ENCODE peak calls at places on chromosomes 11 and 22, in six cellular contexts. C is Calu3, O is iris pigment epithelial cell, S is HFFc6, N is GM12891, L is GM12878. H is an unnamed sample.

GRCh38 chr11:1714908-1715885 is 18.2 kb downstream of the KRTAP5-6 start:
- DNase-seq in L (no peak), S (no peak), C (no peak), O (no peak), N (no peak), H (no peak)

GRCh38 chr11:126336065-126336464 is 19.4 kb upstream of the ST3GAL4 start:
- DNase-seq in O (no peak), L (no peak), N (no peak), S (no peak), C (no peak), H (no peak)

GRCh38 chr11:26587073-26587472 is 15.0 kb upstream of the MUC15 start:
- DNase-seq in N (no peak), L (no peak), S (no peak), C (no peak), O (no peak), H (no peak)

GRCh38 chr11:1241706-1242105 is 18.8 kb downstream of the MUC5B start:
- DNase-seq in O (no peak), L (no peak), N (no peak), S (no peak), C (no peak), H (no peak)

GRCh38 chr11:111846640-111847039 is 24.7 kb downstream of the ALG9 start:
- DNase-seq in C (no peak), S (peak; percentile 57), L (no peak), N (no peak), O (peak; percentile 95), H (no peak)

GRCh38 chr11:43427971-43428370 is 69.3 kb downstream of the TTC17 start:
- DNase-seq in N (no peak), L (no peak), O (peak; percentile 6), C (no peak), S (no peak), H (no peak)

GRCh38 chr11:45354976-45355705 is 69.0 kb upstream of the SYT13 start:
- DNase-seq in N (peak; percentile 42), C (peak; percentile 38), L (no peak), O (peak; percentile 52), S (no peak), H (peak; percentile 86)

GRCh38 chr22:17772249-17772962 is 1.9 kb downstream of the BID start:
- DNase-seq in S (no peak), C (peak; percentile 61), L (no peak), O (peak; percentile 58), N (no peak), H (no peak)

GRCh38 chr11:119618208-119618909 is 110.6 kb downstream of the NECTIN1 start:
- DNase-seq in N (no peak), O (no peak), L (no peak), C (no peak), S (no peak), H (peak; percentile 25)

GRCh38 chr22:37386441-37386840 is 40.8 kb downstream of the ELFN2 start:
- DNase-seq in O (no peak), C (no peak), L (no peak), N (no peak), S (no peak), H (no peak)

GRCh38 chr11:13023423-13023822 is 14.3 kb downstream of the RASSF10 start:
- DNase-seq in N (no peak), S (no peak), C (no peak), L (no peak), O (no peak), H (no peak)

GRCh38 chr11:70470127-70470526 is 71.8 kb downstream of the CTTN start:
- DNase-seq in S (no peak), O (no peak), L (peak; percentile 61), C (no peak), N (no peak), H (no peak)

GRCh38 chr11:103406357-103406756 is 297.1 kb downstream of the DYNC2H1 start:
- DNase-seq in S (no peak), N (no peak), O (no peak), C (no peak), L (no peak), H (no peak)

GRCh38 chr11:95592455-95592854 is 197.1 kb downstream of the FAM76B start:
- DNase-seq in O (peak; percentile 29), N (no peak), C (no peak), S (no peak), L (no peak), H (peak; percentile 37)

GRCh38 chr11:13338437-13339069 is 61.0 kb downstream of the BMAL1 start:
- DNase-seq in S (peak; percentile 58), C (no peak), O (peak; percentile 65), L (no peak), N (no peak), H (peak; percentile 44)

GRCh38 chr11:39374963-39375698 is 2084.3 kb downstream of the LRRC4C start:
- DNase-seq in C (peak; percentile 15), N (no peak), L (no peak), S (peak; percentile 31), O (peak; percentile 7), H (peak; percentile 12)

GRCh38 chr11:85723088-85723487 is 37.1 kb upstream of the CCDC89 start:
- DNase-seq in O (no peak), L (no peak), N (no peak), S (no peak), C (peak; percentile 8), H (no peak)

GRCh38 chr11:64060263-64060860 is 24.6 kb downstream of the FLRT1 start:
- DNase-seq in O (no peak), C (no peak), S (no peak), L (no peak), N (no peak), H (no peak)

GRCh38 chr11:64892411-64892831 is 14.0 kb upstream of the EHD1 start:
- DNase-seq in L (no peak), O (no peak), N (no peak), S (no peak), C (no peak), H (no peak)

GRCh38 chr11:69476715-69477025 is 4.8 kb upstream of the LINC01488 start:
- DNase-seq in N (no peak), C (no peak), O (no peak), S (no peak), L (no peak), H (no peak)

GRCh38 chr11:22976146-22976545 is 115.9 kb upstream of the CCDC179 start:
- DNase-seq in N (no peak), O (peak; percentile 95), C (peak; percentile 65), L (no peak), S (no peak), H (peak; percentile 69)

GRCh38 chr11:97847730-97848129 is 1173.0 kb upstream of the CNTN5 start:
- DNase-seq in L (no peak), C (no peak), N (no peak), S (no peak), O (no peak), H (no peak)

GRCh38 chr22:44206696-44207095 is 26.0 kb downstream of the PARVG start:
- DNase-seq in N (no peak), L (no peak), O (no peak), S (no peak), C (no peak), H (no peak)

GRCh38 chr11:16099501-16099900 is 256.8 kb downstream of the SOX6 start:
- DNase-seq in S (no peak), N (no peak), O (no peak), L (no peak), C (no peak), H (no peak)

GRCh38 chr22:17201285-17201945 is 17.8 kb downstream of the ADA2 start:
- DNase-seq in L (no peak), C (peak; percentile 32), O (peak; percentile 16), S (no peak), N (no peak), H (peak; percentile 25)

GRCh38 chr11:74204692-74205091 is 33.6 kb downstream of the PPME1 start:
- DNase-seq in S (no peak), O (no peak), L (no peak), C (no peak), N (no peak), H (no peak)

GRCh38 chr11:93528757-93529639 is 14.2 kb downstream of the SMCO4 start:
- DNase-seq in O (no peak), L (no peak), S (no peak), N (no peak), C (no peak), H (no peak)

GRCh38 chr22:45224988-45225731 is 15.5 kb downstream of the KIAA0930 start:
- DNase-seq in N (no peak), O (no peak), L (no peak), C (no peak), S (no peak), H (no peak)

H was measured in cardiac muscle cell.